ENCODE peak calls at places on chromosome 20, in eight cellular contexts. M is heart right ventricle, X is HFF-Myc, E is fibroblast of lung, H is AG04450, B is left ventricle myocardium inferior, P is Panc1, Q is dorsolateral prefrontal cortex. Y is an unnamed sample.

GRCh38 chr20:57432874-57433491 is 41.8 kb downstream of the RBM38 start:
- DNase-seq in H (no peak), Q (no peak), E (no peak), M (peak), P (no peak), B (peak), X (no peak), Y (peak)

GRCh38 chr20:46415773-46416172 is 9.4 kb upstream of the ELMO2 start:
- DNase-seq in H (no peak), Q (no peak), B (no peak), E (no peak), M (no peak), P (no peak), X (no peak), Y (no peak)

GRCh38 chr20:15375836-15376235 is 1038.4 kb upstream of the FLRT3 start:
- DNase-seq in P (no peak), X (no peak), B (no peak), M (no peak), E (no peak), H (no peak), Q (no peak), Y (no peak)

GRCh38 chr20:61185841-61186601 is 66.0 kb upstream of the CDH4 start:
- DNase-seq in E (peak), X (peak), P (no peak), B (no peak), Q (no peak), H (peak), M (no peak), Y (peak)

GRCh38 chr20:49510562-49511117 is 28.2 kb upstream of the KCNB1 start:
- DNase-seq in Q (no peak), B (peak), X (no peak), P (no peak), H (peak), M (peak), E (peak), Y (peak)

GRCh38 chr20:13243826-13244376 is 22.8 kb downstream of the ISM1 start:
- DNase-seq in E (no peak), M (no peak), X (no peak), Q (no peak), H (no peak), P (no peak), B (no peak), Y (no peak)

GRCh38 chr20:33789109-33789857 is 21.9 kb upstream of the CHMP4B start:
- DNase-seq in M (peak), B (no peak), E (peak), H (peak), X (peak), Q (no peak), P (peak), Y (peak)

GRCh38 chr20:25637247-25637646 is 13.4 kb upstream of the NANP start:
- DNase-seq in Q (no peak), H (no peak), E (peak), P (no peak), M (no peak), B (no peak), X (no peak), Y (no peak)

GRCh38 chr20:20677186-20677585 is 35.3 kb downstream of the RALGAPA2 start:
- DNase-seq in E (no peak), X (peak), M (no peak), B (no peak), Q (no peak), P (no peak), H (no peak), Y (peak)

GRCh38 chr20:25249198-25249931 is 1.5 kb downstream of the PYGB start:
- DNase-seq in B (no peak), E (peak), M (no peak), X (no peak), P (no peak), Q (no peak), H (no peak), Y (peak)

GRCh38 chr20:20710847-20711315 is 1.6 kb downstream of the RALGAPA2 start:
- DNase-seq in M (no peak), E (no peak), Q (no peak), H (no peak), X (no peak), P (no peak), B (no peak), Y (no peak)

GRCh38 chr20:22583773-22584629 is at the start of gene FOXA2:
- DNase-seq in P (no peak), M (no peak), H (no peak), Q (no peak), X (no peak), B (no peak), E (no peak), Y (no peak)

GRCh38 chr20:20452254-20452676 is 84.4 kb downstream of the INSM1 start:
- DNase-seq in Q (peak), X (peak), M (peak), P (no peak), E (peak), H (peak), B (peak), Y (peak)

GRCh38 chr20:23515250-23515939 is 24.5 kb downstream of the CST8 start:
- DNase-seq in P (no peak), Q (no peak), E (no peak), B (no peak), H (no peak), M (no peak), X (no peak), Y (no peak)

GRCh38 chr20:49786671-49787370 is 25.8 kb upstream of the SLC9A8 start:
- DNase-seq in X (no peak), B (no peak), M (no peak), Q (no peak), P (no peak), E (peak), H (no peak), Y (peak)

GRCh38 chr20:14142171-14142570 is 146.9 kb downstream of the MACROD2 start:
- DNase-seq in H (peak), Q (no peak), X (peak), B (no peak), P (peak), E (peak), M (peak), Y (peak)

GRCh38 chr20:9808166-9808565 is 30.7 kb downstream of the PAK5 start:
- DNase-seq in P (no peak), X (no peak), Q (no peak), B (no peak), H (no peak), M (no peak), E (no peak), Y (no peak)

GRCh38 chr20:19890358-19891117 is 126.6 kb upstream of the NAA20 start:
- DNase-seq in H (no peak), P (no peak), M (no peak), X (peak), E (no peak), B (no peak), Q (no peak), Y (no peak)

GRCh38 chr20:50304883-50305635 is 114.4 kb downstream of the CEBPB start:
- DNase-seq in H (peak), X (peak), M (peak), B (peak), P (no peak), Q (no peak), E (peak), Y (peak)

GRCh38 chr20:51802170-51802745 is at the start of gene SALL4:
- DNase-seq in Q (no peak), X (no peak), P (no peak), H (no peak), M (no peak), E (peak), B (no peak), Y (peak)

GRCh38 chr20:58852559-58853271 is at the start of gene GNAS:
- DNase-seq in E (peak), Q (no peak), P (no peak), H (peak), X (no peak), M (peak), B (peak), Y (peak)

GRCh38 chr20:362271-363254 is 15.7 kb downstream of the NRSN2 start:
- DNase-seq in M (peak), H (no peak), Q (peak), P (no peak), B (peak), E (peak), X (no peak), Y (peak)

GRCh38 chr20:50655325-50655880 is 35.9 kb downstream of the RIPOR3 start:
- DNase-seq in E (peak), H (peak), X (peak), M (peak), P (no peak), B (peak), Q (no peak), Y (peak)

GRCh38 chr20:35739294-35740163 is 2.5 kb downstream of the RBM39 start:
- DNase-seq in P (no peak), Q (no peak), X (no peak), M (no peak), B (no peak), E (peak), H (no peak), Y (peak)

GRCh38 chr20:58081842-58082241 is 146.6 kb downstream of the ANKRD60 start:
- DNase-seq in E (peak), P (no peak), X (peak), H (no peak), Q (no peak), B (no peak), M (no peak), Y (peak)

GRCh38 chr20:63520594-63520938 is at the start of gene PPDPF:
- DNase-seq in M (peak), B (peak), Q (peak), X (no peak), P (no peak), H (peak), E (peak), Y (peak)

GRCh38 chr20:63519765-63520593 is 586 bp upstream of the PPDPF start:
- DNase-seq in E (peak), H (no peak), Q (no peak), M (peak), X (no peak), P (no peak), B (peak), Y (no peak)

GRCh38 chr20:63517376-63518309 is 2.9 kb upstream of the PPDPF start:
- DNase-seq in H (no peak), B (no peak), X (no peak), Q (no peak), M (no peak), E (no peak), P (no peak), Y (no peak)

GRCh38 chr20:63518351-63518861 is 2.2 kb upstream of the PPDPF start:
- DNase-seq in X (no peak), B (no peak), Q (no peak), E (no peak), M (no peak), H (no peak), P (no peak), Y (no peak)

GRCh38 chr20:63518946-63519764 is 1.4 kb upstream of the PPDPF start:
- DNase-seq in H (no peak), Q (no peak), B (no peak), X (no peak), M (no peak), E (no peak), P (no peak), Y (no peak)
- H3K4me3 ChIP-seq in H (peak), Q (peak), B (peak), X (peak), M (peak), E (peak), P (peak), Y (peak)

GRCh38 chr20:4038676-4039075 is 23.3 kb upstream of the RNF24 start:
- DNase-seq in X (no peak), B (no peak), H (no peak), M (no peak), P (no peak), Q (no peak), E (no peak), Y (no peak)
- TF ChIP-seq CTCF in X (no peak), B (no peak), H (no peak), M (no peak), P (no peak), Q (no peak), E (no peak), Y (no peak)

GRCh38 chr20:31560094-31560899 is 44.8 kb upstream of the ID1 start:
- DNase-seq in P (peak), M (peak), B (peak), E (peak), X (no peak), Q (peak), H (peak), Y (peak)
- H3K4me3 ChIP-seq in P (no peak), M (no peak), B (no peak), E (no peak), X (no peak), Q (no peak), H (no peak), Y (no peak)

GRCh38 chr20:62641749-62642665 is at the start of gene SLCO4A1:
- DNase-seq in H (no peak), X (no peak), Q (peak), P (no peak), E (peak), B (peak), M (peak), Y (peak)
- TF ChIP-seq CTCF in H (no peak), X (no peak), Q (no peak), P (no peak), E (no peak), B (no peak), M (no peak), Y (no peak)

DNA sequence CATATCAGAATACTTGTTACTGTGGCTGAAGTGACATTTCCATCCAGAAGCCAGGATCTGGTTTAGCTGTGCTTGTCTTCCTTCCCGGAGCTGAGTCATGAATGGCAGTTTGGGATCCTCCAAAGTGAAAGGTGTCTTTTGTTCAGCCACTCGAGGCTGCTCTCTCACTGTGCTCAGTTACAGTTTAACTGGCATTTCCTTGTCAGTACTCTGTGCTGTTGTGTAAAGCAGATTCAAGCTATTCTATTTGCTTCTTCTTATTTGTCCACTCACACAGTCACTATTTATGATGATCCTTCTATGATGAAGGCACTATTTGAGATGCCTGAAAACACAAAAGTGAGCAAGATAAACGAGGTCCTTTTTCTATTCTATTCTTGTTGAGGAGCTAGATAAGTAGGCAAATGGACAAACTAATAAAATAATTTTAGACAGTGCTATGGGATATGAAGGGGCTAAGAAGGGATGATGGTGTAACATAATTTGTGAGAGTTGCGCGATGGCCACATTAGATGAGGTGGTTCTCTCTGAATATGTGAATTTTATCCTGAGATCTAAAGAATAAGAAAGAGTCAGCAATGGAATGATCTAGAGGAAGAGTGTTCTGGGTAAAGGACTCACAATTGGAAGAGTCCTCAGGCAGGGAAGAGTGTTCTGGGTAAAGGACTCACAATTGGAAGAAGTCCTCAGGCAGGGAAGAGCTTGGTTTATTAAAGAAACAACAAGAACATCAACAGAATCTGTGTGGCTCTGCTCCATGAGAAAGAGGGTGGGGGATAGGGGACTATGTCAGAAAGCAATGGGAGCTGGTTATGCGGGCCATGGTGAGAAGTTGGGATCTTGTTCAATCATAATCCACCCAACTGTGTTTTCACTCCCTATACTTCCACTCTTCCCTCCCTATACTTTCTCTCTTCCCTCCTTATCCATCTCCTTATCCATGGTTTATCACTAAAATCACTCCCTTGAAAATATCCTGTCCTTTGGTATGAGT is 40.1 kb downstream of the CYP24A1 start:
- DNase-seq in E (peak), Q (no peak), B (no peak), P (no peak), M (no peak), X (no peak), H (no peak), Y (no peak)
- H3K4me3 ChIP-seq in E (no peak), Q (no peak), B (no peak), P (no peak), M (no peak), X (no peak), H (no peak), Y (no peak)